ENCODE peak calls at places on chromosomes 11 and 22, in five cellular contexts. C is PC-9; Z is CD8-positive, alpha-beta T cell; H is endodermal cell; F is fibroblast of the aortic adventitia. K is an unnamed sample.

GRCh38 chr11:15146271-15147003 is 31.7 kb downstream of the INSC start:
- DNase-seq in C (no peak), F (peak), H (no peak), Z (no peak), K (no peak)

GRCh38 chr11:14237333-14237988 is 121.5 kb downstream of the RRAS2 start:
- DNase-seq in C (no peak), H (no peak), F (no peak), Z (no peak), K (no peak)

GRCh38 chr11:69220581-69221051 is 64.9 kb downstream of the SMIM38 start:
- DNase-seq in C (no peak), Z (no peak), F (peak), H (peak), K (no peak)

GRCh38 chr11:16809901-16810668 is 71.6 kb downstream of the C11orf58 start:
- DNase-seq in C (peak), H (no peak), Z (no peak), F (peak), K (no peak)

GRCh38 chr11:2077061-2077802 is 62.0 kb downstream of the IGF2 start:
- DNase-seq in F (peak), C (peak), H (no peak), Z (no peak), K (no peak)

GRCh38 chr11:96486890-96487633 is 97.2 kb downstream of the JRKL start:
- DNase-seq in F (peak), C (peak), H (peak), Z (no peak), K (no peak)

GRCh38 chr11:133895551-133895950 is 50.2 kb upstream of the SPATA19 start:
- DNase-seq in H (peak), F (no peak), Z (no peak), C (no peak), K (no peak)

GRCh38 chr11:71235719-71236118 is 16.7 kb downstream of the SHANK2 start:
- DNase-seq in Z (no peak), H (peak), C (no peak), F (no peak), K (peak)

GRCh38 chr22:20243545-20244249 is 24.4 kb downstream of the RTN4R start:
- DNase-seq in C (peak), Z (no peak), F (peak), H (peak), K (peak)

GRCh38 chr11:69001301-69002081 is 11.6 kb downstream of the MRGPRF start:
- DNase-seq in H (peak), F (no peak), Z (no peak), C (no peak), K (peak)

GRCh38 chr11:34050967-34051348 is 573 bp upstream of the CAPRIN1 start:
- DNase-seq in H (no peak), Z (no peak), C (no peak), F (peak), K (no peak)

GRCh38 chr22:28855355-28856094 is 27.8 kb upstream of the ZNRF3 start:
- DNase-seq in H (peak), Z (peak), C (peak), F (peak), K (no peak)

GRCh38 chr11:60705895-60706294 is 6.5 kb downstream of the MS4A8 start:
- DNase-seq in F (no peak), Z (no peak), C (no peak), H (peak), K (no peak)

GRCh38 chr11:68213135-68213515 is at the start of gene KMT5B:
- DNase-seq in H (peak), C (no peak), Z (peak), F (peak), K (no peak)

GRCh38 chr11:128903248-128904041 is 12.3 kb downstream of the KCNJ5 start:
- DNase-seq in F (no peak), Z (no peak), H (peak), C (no peak), K (peak)
- H3K4me3 ChIP-seq in F (no peak), Z (no peak), H (no peak), C (no peak), K (no peak)

DNA sequence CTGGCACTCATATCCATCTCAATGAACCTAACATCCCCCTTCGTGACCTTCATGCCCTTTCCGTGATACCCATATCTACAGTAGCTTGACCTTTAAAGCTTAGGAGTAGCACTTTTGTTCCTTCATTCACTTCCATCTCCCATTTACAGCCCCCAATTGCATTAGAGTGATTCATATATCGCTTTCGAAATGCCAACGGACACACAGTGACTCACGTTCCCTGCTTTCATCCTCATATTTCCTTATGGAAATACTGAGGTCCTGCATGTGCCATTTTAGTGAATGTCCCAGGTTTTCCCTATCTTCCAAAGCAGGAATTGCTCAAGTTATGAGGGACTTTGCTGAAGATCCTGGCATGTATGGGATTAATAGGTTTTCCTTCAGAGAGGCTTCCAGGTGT is 44.3 kb upstream of the CEP126 start:
- DNase-seq in C (no peak), Z (no peak), F (peak), H (no peak), K (no peak)
- TF ChIP-seq CTCF in C (no peak), Z (no peak), F (peak), H (no peak), K (no peak)

DNA sequence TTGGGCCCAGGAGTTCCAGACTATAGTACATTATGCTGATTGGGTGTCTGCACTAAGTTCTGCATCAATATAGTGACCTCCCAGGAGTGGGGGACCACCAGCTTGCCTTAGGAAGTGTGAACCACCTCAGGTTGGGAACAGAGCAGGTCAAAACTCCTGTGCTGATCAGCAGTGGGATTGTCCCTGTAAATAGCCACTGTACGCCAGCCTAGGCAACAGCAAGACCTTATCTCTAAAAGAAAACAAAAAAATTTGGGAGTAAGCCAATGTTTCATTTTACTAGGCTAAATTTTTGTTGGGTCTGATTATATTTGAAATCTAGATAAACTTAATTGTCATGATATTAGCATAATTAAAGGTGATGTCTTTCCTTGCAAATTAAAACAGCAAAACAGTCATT is 3.4 kb downstream of the DEPDC5 start:
- DNase-seq in F (no peak), C (no peak), Z (no peak), H (no peak), K (no peak)
- H3K4me3 ChIP-seq in F (no peak), C (no peak), Z (no peak), H (no peak), K (no peak)

DNA sequence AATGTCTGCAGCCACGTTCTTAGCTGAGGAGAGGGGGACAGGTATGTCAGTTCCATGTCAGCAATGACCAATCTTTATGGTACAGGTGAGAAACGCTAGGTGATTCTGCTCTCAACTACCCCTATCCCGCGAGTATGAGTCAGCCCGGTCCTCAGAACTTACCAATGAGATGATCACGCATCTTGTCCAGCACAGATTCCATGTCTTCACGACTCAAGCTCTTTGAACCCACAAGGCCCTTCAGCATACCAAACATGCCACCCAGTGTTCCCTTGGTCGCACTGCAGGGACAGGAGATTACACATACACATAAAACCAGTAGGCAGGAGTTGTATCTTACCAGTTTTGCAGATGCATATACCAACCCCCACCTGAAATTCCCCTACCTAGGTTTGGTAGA is 2.9 kb downstream of the SRPRA start:
- DNase-seq in H (no peak), F (no peak), Z (no peak), C (no peak), K (no peak)
- TF ChIP-seq CTCF in H (no peak), F (no peak), Z (no peak), C (no peak), K (no peak)

DNA sequence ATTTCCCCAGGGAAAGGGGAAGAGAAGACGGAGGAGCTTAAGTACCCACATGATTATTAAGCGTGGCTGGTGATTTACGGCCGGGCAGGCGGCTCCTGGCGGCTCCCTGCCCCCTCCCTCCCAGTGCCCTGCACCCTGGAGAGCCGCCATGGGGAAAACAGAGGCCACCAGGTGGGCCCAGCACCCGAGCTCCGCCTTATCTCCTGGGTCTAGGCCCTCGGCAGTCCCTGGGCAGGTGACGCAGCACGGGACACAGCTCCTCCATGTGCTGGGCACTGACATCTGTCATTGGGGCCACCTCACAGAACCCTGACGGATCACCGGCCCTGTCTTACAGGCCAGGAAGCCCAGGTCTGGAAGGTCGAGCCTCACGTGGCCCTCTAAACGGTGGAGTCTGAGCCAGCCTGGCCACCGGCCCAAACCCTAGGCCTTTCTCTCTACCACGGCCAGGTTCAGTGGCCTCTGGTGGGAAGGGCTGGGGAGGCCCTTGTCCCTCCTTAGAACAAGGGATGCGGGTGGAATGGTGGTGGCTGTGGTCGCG is 60.2 kb upstream of the PPARA start:
- DNase-seq in Z (no peak), C (no peak), F (peak), H (no peak), K (peak)
- H3K4me3 ChIP-seq in Z (no peak), C (no peak), F (peak), H (no peak), K (peak)

GRCh38 chr11:128334311-128335044 is 252.9 kb downstream of the ETS1 start:
- DNase-seq in F (no peak), Z (no peak), C (no peak), H (no peak), K (peak)

GRCh38 chr11:128335729-128336128 is 251.6 kb downstream of the ETS1 start:
- DNase-seq in H (peak), Z (no peak), C (no peak), F (no peak), K (no peak)

GRCh38 chr11:128338806-128339205 is 248.6 kb downstream of the ETS1 start:
- DNase-seq in F (no peak), H (no peak), Z (no peak), C (no peak), K (no peak)

GRCh38 chr11:128339721-128340271 is 247.6 kb downstream of the ETS1 start:
- DNase-seq in H (no peak), Z (no peak), C (no peak), F (no peak), K (no peak)

GRCh38 chr11:128336203-128336602 is 251.2 kb downstream of the ETS1 start:
- DNase-seq in Z (no peak), F (peak), H (peak), C (peak), K (peak)
- TF ChIP-seq CTCF in Z (no peak), F (peak), H (no peak), C (peak), K (no peak)